ENCODE peak calls at places on chromosomes 16 and 17, in four cellular contexts. One of them, this sample, is unnamed.

GRCh38 chr16:1724491-1724890 is 18.5 kb downstream of the MAPK8IP3 start:
- DNase-seq in astrocyte of the cerebellum: no peak
- DNase-seq in heart right ventricle: no peak
- DNase-seq in cardiac muscle cell: no peak
- DNase-seq in this sample: no peak

GRCh38 chr16:71846443-71846842 is 667 bp downstream of the ATXN1L start:
- DNase-seq in heart right ventricle: no peak
- DNase-seq in astrocyte of the cerebellum: no peak
- DNase-seq in cardiac muscle cell: peak
- DNase-seq in this sample: no peak

GRCh38 chr17:13671771-13672170 is 70.0 kb upstream of the HS3ST3A1 start:
- DNase-seq in astrocyte of the cerebellum: peak
- DNase-seq in cardiac muscle cell: peak
- DNase-seq in heart right ventricle: no peak
- DNase-seq in this sample: no peak

GRCh38 chr16:3656491-3657468 is 2.3 kb downstream of the DNASE1 start:
- DNase-seq in cardiac muscle cell: no peak
- DNase-seq in heart right ventricle: no peak
- DNase-seq in astrocyte of the cerebellum: no peak
- DNase-seq in this sample: no peak

GRCh38 chr16:26665166-26665939 is 401.4 kb upstream of the C16orf82 start:
- DNase-seq in cardiac muscle cell: no peak
- DNase-seq in astrocyte of the cerebellum: no peak
- DNase-seq in heart right ventricle: no peak
- DNase-seq in this sample: no peak

GRCh38 chr16:24844101-24845030 is 1.4 kb upstream of the SLC5A11 start:
- DNase-seq in astrocyte of the cerebellum: no peak
- DNase-seq in cardiac muscle cell: no peak
- DNase-seq in heart right ventricle: no peak
- DNase-seq in this sample: no peak

GRCh38 chr17:39754958-39755549 is 17.3 kb downstream of the GRB7 start:
- DNase-seq in heart right ventricle: no peak
- DNase-seq in astrocyte of the cerebellum: no peak
- DNase-seq in cardiac muscle cell: no peak
- DNase-seq in this sample: no peak

GRCh38 chr16:17194190-17194780 is 276.5 kb downstream of the XYLT1 start:
- DNase-seq in heart right ventricle: peak
- DNase-seq in astrocyte of the cerebellum: no peak
- DNase-seq in cardiac muscle cell: peak
- DNase-seq in this sample: no peak

GRCh38 chr17:7491583-7491982 is 7.4 kb downstream of the POLR2A start:
- DNase-seq in astrocyte of the cerebellum: no peak
- DNase-seq in heart right ventricle: no peak
- DNase-seq in cardiac muscle cell: no peak
- DNase-seq in this sample: no peak

GRCh38 chr17:1186923-1187771 is 7.4 kb upstream of the ABR start:
- DNase-seq in cardiac muscle cell: peak
- DNase-seq in astrocyte of the cerebellum: peak
- DNase-seq in heart right ventricle: peak
- DNase-seq in this sample: peak

GRCh38 chr17:68491864-68492263 is 20.4 kb upstream of the PRKAR1A start:
- DNase-seq in astrocyte of the cerebellum: no peak
- DNase-seq in heart right ventricle: peak
- DNase-seq in cardiac muscle cell: no peak
- DNase-seq in this sample: no peak

GRCh38 chr17:79695293-79696158 is 35.2 kb upstream of the ENPP7 start:
- DNase-seq in cardiac muscle cell: peak
- DNase-seq in heart right ventricle: no peak
- DNase-seq in astrocyte of the cerebellum: peak
- DNase-seq in this sample: peak

GRCh38 chr17:27466748-27467375 is 10.6 kb downstream of the KSR1 start:
- DNase-seq in heart right ventricle: no peak
- DNase-seq in astrocyte of the cerebellum: no peak
- DNase-seq in cardiac muscle cell: no peak
- DNase-seq in this sample: no peak

DNA sequence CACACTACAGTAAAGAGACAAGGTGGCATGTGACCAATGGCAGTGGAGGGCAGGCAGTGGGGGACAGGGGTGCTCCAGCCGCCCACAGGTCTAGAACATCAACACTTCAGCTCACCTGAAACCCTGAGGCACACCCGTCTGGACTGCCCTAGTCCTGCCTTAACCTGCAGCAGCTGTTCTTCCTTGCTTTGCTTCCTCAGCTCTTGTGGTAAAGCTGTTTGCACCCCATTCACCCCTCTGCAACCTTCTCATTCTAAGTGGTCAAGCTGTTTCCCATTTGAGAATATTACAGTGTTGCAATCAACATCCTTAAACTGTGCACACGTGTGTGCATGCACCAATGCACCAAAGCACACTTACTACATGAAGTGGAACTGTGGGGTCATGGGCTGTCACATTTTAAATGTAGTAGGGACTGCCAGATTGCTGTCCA is 32.3 kb downstream of the SCNN1B start:
- DNase-seq in heart right ventricle: no peak
- DNase-seq in astrocyte of the cerebellum: no peak
- DNase-seq in cardiac muscle cell: no peak
- DNase-seq in this sample: no peak
- H3K4me3 ChIP-seq in heart right ventricle: no peak
- H3K4me3 ChIP-seq in astrocyte of the cerebellum: no peak
- H3K4me3 ChIP-seq in cardiac muscle cell: no peak
- H3K4me3 ChIP-seq in this sample: no peak

DNA sequence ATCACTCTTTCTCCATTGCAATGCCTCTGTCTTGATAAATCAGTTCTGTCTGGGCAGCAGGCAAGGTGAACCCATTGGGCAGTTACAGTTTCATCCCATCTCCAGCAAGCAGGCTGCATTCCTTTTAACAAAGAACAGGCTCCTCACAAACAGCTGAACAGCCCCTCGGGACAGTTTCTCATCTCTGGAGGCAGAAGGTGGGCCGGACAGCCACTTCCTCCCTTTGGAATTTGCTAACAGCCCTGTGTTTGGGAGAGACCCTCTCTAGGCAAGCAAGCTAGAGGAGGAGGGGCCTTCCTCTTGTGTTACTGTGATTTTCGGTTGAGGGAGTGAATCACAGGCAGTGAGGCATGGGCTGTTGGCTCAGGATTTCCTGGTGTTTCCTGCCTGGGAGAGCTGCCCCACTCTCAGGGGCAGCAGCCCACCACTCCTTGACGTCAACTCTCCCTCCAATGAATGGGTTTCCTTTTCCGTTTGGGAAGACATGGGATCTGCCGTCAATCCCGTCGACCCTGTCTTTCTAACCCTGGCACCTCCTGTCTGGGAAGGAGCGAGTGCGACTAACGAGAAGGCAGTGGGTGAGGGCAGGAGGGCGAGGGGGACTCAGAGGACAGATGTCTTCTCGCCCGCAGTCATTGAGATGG is 3.7 kb upstream of the PGS1 start:
- DNase-seq in heart right ventricle: peak
- DNase-seq in astrocyte of the cerebellum: peak
- DNase-seq in cardiac muscle cell: peak
- DNase-seq in this sample: peak
- H3K4me3 ChIP-seq in heart right ventricle: no peak
- H3K4me3 ChIP-seq in astrocyte of the cerebellum: no peak
- H3K4me3 ChIP-seq in cardiac muscle cell: no peak
- H3K4me3 ChIP-seq in this sample: no peak

GRCh38 chr16:16147316-16147999 is 75.8 kb downstream of the ABCC6 start:
- DNase-seq in heart right ventricle: no peak
- DNase-seq in astrocyte of the cerebellum: no peak
- DNase-seq in cardiac muscle cell: no peak
- DNase-seq in this sample: no peak
- H3K4me3 ChIP-seq in heart right ventricle: no peak
- H3K4me3 ChIP-seq in astrocyte of the cerebellum: no peak
- H3K4me3 ChIP-seq in cardiac muscle cell: no peak
- H3K4me3 ChIP-seq in this sample: no peak

GRCh38 chr16:50065241-50065623 is 538 bp upstream of the HEATR3 start:
- DNase-seq in heart right ventricle: no peak
- DNase-seq in astrocyte of the cerebellum: no peak
- DNase-seq in cardiac muscle cell: no peak
- DNase-seq in this sample: no peak
- H3K4me3 ChIP-seq in heart right ventricle: peak
- H3K4me3 ChIP-seq in astrocyte of the cerebellum: peak
- H3K4me3 ChIP-seq in cardiac muscle cell: no peak
- H3K4me3 ChIP-seq in this sample: peak

GRCh38 chr17:17824119-17824779 is 12.5 kb downstream of the SREBF1 start:
- DNase-seq in heart right ventricle: no peak
- DNase-seq in astrocyte of the cerebellum: no peak
- DNase-seq in cardiac muscle cell: no peak
- DNase-seq in this sample: no peak
- H3K4me3 ChIP-seq in heart right ventricle: peak
- H3K4me3 ChIP-seq in astrocyte of the cerebellum: peak
- H3K4me3 ChIP-seq in cardiac muscle cell: peak
- H3K4me3 ChIP-seq in this sample: peak